ENCODE peak calls at places on chromosomes 3 and 15, in seven cellular contexts. One of them, this sample, is unnamed.

GRCh38 chr15:49848824-49849209 is 228.0 kb downstream of the DTWD1 start:
- DNase-seq in globus pallidus: no peak
- DNase-seq in NCI-H1105: no peak
- DNase-seq in stimulated activated CD8-positive, alpha-beta memory T cell treated with anti-CD3 and anti-CD28 coated beads, Interleukin-7, amount 100 ng/mL, for 1 hour: no peak
- DNase-seq in kidney glomerular epithelial cell: no peak
- DNase-seq in activated T-cell treated with anti-CD3 and anti-CD28 coated beads for 1 hour: no peak
- DNase-seq in adipocyte: no peak
- DNase-seq in this sample: no peak

GRCh38 chr3:100407977-100408532 is 6.7 kb downstream of the LNP1 start:
- DNase-seq in adipocyte: no peak
- DNase-seq in activated T-cell treated with anti-CD3 and anti-CD28 coated beads for 1 hour: no peak
- DNase-seq in NCI-H1105: no peak
- DNase-seq in stimulated activated CD8-positive, alpha-beta memory T cell treated with anti-CD3 and anti-CD28 coated beads, Interleukin-7, amount 100 ng/mL, for 1 hour: no peak
- DNase-seq in kidney glomerular epithelial cell: no peak
- DNase-seq in globus pallidus: no peak
- DNase-seq in this sample: no peak

GRCh38 chr3:16026753-16027152 is 147.7 kb upstream of the GALNT15 start:
- DNase-seq in kidney glomerular epithelial cell: no peak
- DNase-seq in globus pallidus: no peak
- DNase-seq in stimulated activated CD8-positive, alpha-beta memory T cell treated with anti-CD3 and anti-CD28 coated beads, Interleukin-7, amount 100 ng/mL, for 1 hour: no peak
- DNase-seq in NCI-H1105: no peak
- DNase-seq in activated T-cell treated with anti-CD3 and anti-CD28 coated beads for 1 hour: no peak
- DNase-seq in adipocyte: no peak
- DNase-seq in this sample: no peak

GRCh38 chr15:70437089-70437488 is 326.3 kb downstream of the UACA start:
- DNase-seq in stimulated activated CD8-positive, alpha-beta memory T cell treated with anti-CD3 and anti-CD28 coated beads, Interleukin-7, amount 100 ng/mL, for 1 hour: no peak
- DNase-seq in adipocyte: no peak
- DNase-seq in kidney glomerular epithelial cell: no peak
- DNase-seq in NCI-H1105: no peak
- DNase-seq in globus pallidus: no peak
- DNase-seq in activated T-cell treated with anti-CD3 and anti-CD28 coated beads for 1 hour: no peak
- DNase-seq in this sample: no peak

GRCh38 chr3:45864760-45865567 is 21.4 kb upstream of the CCR9 start:
- DNase-seq in adipocyte: no peak
- DNase-seq in kidney glomerular epithelial cell: no peak
- DNase-seq in stimulated activated CD8-positive, alpha-beta memory T cell treated with anti-CD3 and anti-CD28 coated beads, Interleukin-7, amount 100 ng/mL, for 1 hour: no peak
- DNase-seq in NCI-H1105: no peak
- DNase-seq in globus pallidus: no peak
- DNase-seq in activated T-cell treated with anti-CD3 and anti-CD28 coated beads for 1 hour: no peak
- DNase-seq in this sample: no peak

GRCh38 chr3:63279000-63279366 is 875 bp downstream of the SYNPR start:
- DNase-seq in globus pallidus: no peak
- DNase-seq in activated T-cell treated with anti-CD3 and anti-CD28 coated beads for 1 hour: no peak
- DNase-seq in adipocyte: peak; percentile 25
- DNase-seq in NCI-H1105: no peak
- DNase-seq in stimulated activated CD8-positive, alpha-beta memory T cell treated with anti-CD3 and anti-CD28 coated beads, Interleukin-7, amount 100 ng/mL, for 1 hour: no peak
- DNase-seq in kidney glomerular epithelial cell: no peak
- DNase-seq in this sample: no peak

GRCh38 chr15:51718745-51719144 is 18.7 kb downstream of the LYSMD2 start:
- DNase-seq in kidney glomerular epithelial cell: no peak
- DNase-seq in activated T-cell treated with anti-CD3 and anti-CD28 coated beads for 1 hour: no peak
- DNase-seq in adipocyte: no peak
- DNase-seq in NCI-H1105: no peak
- DNase-seq in stimulated activated CD8-positive, alpha-beta memory T cell treated with anti-CD3 and anti-CD28 coated beads, Interleukin-7, amount 100 ng/mL, for 1 hour: no peak
- DNase-seq in globus pallidus: no peak
- DNase-seq in this sample: no peak

GRCh38 chr3:1583044-1583443 is 490.2 kb downstream of the CNTN6 start:
- DNase-seq in stimulated activated CD8-positive, alpha-beta memory T cell treated with anti-CD3 and anti-CD28 coated beads, Interleukin-7, amount 100 ng/mL, for 1 hour: no peak
- DNase-seq in globus pallidus: no peak
- DNase-seq in NCI-H1105: no peak
- DNase-seq in adipocyte: no peak
- DNase-seq in kidney glomerular epithelial cell: no peak
- DNase-seq in activated T-cell treated with anti-CD3 and anti-CD28 coated beads for 1 hour: no peak
- DNase-seq in this sample: no peak

GRCh38 chr3:54122046-54122801 is at the start of gene CACNA2D3:
- DNase-seq in globus pallidus: peak; percentile 23
- DNase-seq in NCI-H1105: peak; percentile 23
- DNase-seq in adipocyte: peak; percentile 52
- DNase-seq in kidney glomerular epithelial cell: peak; percentile 4
- DNase-seq in stimulated activated CD8-positive, alpha-beta memory T cell treated with anti-CD3 and anti-CD28 coated beads, Interleukin-7, amount 100 ng/mL, for 1 hour: no peak
- DNase-seq in activated T-cell treated with anti-CD3 and anti-CD28 coated beads for 1 hour: no peak
- DNase-seq in this sample: peak; percentile 17

GRCh38 chr15:90154861-90155626 is 46.1 kb upstream of the SEMA4B start:
- DNase-seq in adipocyte: peak; percentile 65
- DNase-seq in NCI-H1105: no peak
- DNase-seq in stimulated activated CD8-positive, alpha-beta memory T cell treated with anti-CD3 and anti-CD28 coated beads, Interleukin-7, amount 100 ng/mL, for 1 hour: no peak
- DNase-seq in kidney glomerular epithelial cell: peak; percentile 61
- DNase-seq in globus pallidus: no peak
- DNase-seq in activated T-cell treated with anti-CD3 and anti-CD28 coated beads for 1 hour: no peak
- DNase-seq in this sample: peak; percentile 36

GRCh38 chr15:35673093-35673573 is 127.2 kb upstream of the DPH6 start:
- DNase-seq in activated T-cell treated with anti-CD3 and anti-CD28 coated beads for 1 hour: no peak
- DNase-seq in stimulated activated CD8-positive, alpha-beta memory T cell treated with anti-CD3 and anti-CD28 coated beads, Interleukin-7, amount 100 ng/mL, for 1 hour: no peak
- DNase-seq in globus pallidus: no peak
- DNase-seq in adipocyte: no peak
- DNase-seq in NCI-H1105: no peak
- DNase-seq in kidney glomerular epithelial cell: no peak
- DNase-seq in this sample: peak; percentile 63

GRCh38 chr3:33439421-33440327 is 531 bp downstream of the UBP1 start:
- DNase-seq in NCI-H1105: no peak
- DNase-seq in kidney glomerular epithelial cell: peak; percentile 32
- DNase-seq in stimulated activated CD8-positive, alpha-beta memory T cell treated with anti-CD3 and anti-CD28 coated beads, Interleukin-7, amount 100 ng/mL, for 1 hour: peak; percentile 4
- DNase-seq in globus pallidus: peak; percentile 47
- DNase-seq in activated T-cell treated with anti-CD3 and anti-CD28 coated beads for 1 hour: peak; percentile 23
- DNase-seq in adipocyte: peak; percentile 89
- DNase-seq in this sample: no peak

GRCh38 chr15:74399511-74400312 is 32.3 kb upstream of the CYP11A1 start:
- DNase-seq in stimulated activated CD8-positive, alpha-beta memory T cell treated with anti-CD3 and anti-CD28 coated beads, Interleukin-7, amount 100 ng/mL, for 1 hour: no peak
- DNase-seq in adipocyte: no peak
- DNase-seq in activated T-cell treated with anti-CD3 and anti-CD28 coated beads for 1 hour: no peak
- DNase-seq in globus pallidus: no peak
- DNase-seq in kidney glomerular epithelial cell: peak; percentile 39
- DNase-seq in NCI-H1105: no peak
- DNase-seq in this sample: no peak